ENCODE peak calls at places on chromosomes 3 and 15, in five cellular contexts. One of them, this sample, is unnamed.
A peak's percentile ranks its signal among the peaks of the same experiment; 100 is the strongest.

GRCh38 chr3:191170097-191170496 is 28.9 kb upstream of the OSTN start:
- DNase-seq in LNCaP clone FGC: no peak
- DNase-seq in keratinocyte: no peak
- DNase-seq in lower leg skin: no peak
- DNase-seq in A549: no peak
- DNase-seq in this sample: no peak

GRCh38 chr3:171810278-171811058 is at the start of gene PLD1:
- DNase-seq in LNCaP clone FGC: no peak
- DNase-seq in keratinocyte: no peak
- DNase-seq in lower leg skin: peak; percentile 72
- DNase-seq in A549: peak; percentile 79
- DNase-seq in this sample: no peak

GRCh38 chr15:80825361-80826030 is 46.3 kb downstream of the CEMIP start:
- DNase-seq in LNCaP clone FGC: no peak
- DNase-seq in keratinocyte: no peak
- DNase-seq in lower leg skin: no peak
- DNase-seq in A549: no peak
- DNase-seq in this sample: peak; percentile 77

GRCh38 chr3:107065094-107065861 is 312.0 kb upstream of the CCDC54 start:
- DNase-seq in LNCaP clone FGC: no peak
- DNase-seq in keratinocyte: no peak
- DNase-seq in lower leg skin: no peak
- DNase-seq in A549: no peak
- DNase-seq in this sample: peak; percentile 23

GRCh38 chr3:88362428-88362827 is 212.7 kb downstream of the C3orf38 start:
- DNase-seq in LNCaP clone FGC: no peak
- DNase-seq in keratinocyte: no peak
- DNase-seq in lower leg skin: no peak
- DNase-seq in A549: no peak
- DNase-seq in this sample: no peak

GRCh38 chr15:77064539-77065308 is 6.2 kb downstream of the TSPAN3 start:
- DNase-seq in LNCaP clone FGC: no peak
- DNase-seq in keratinocyte: peak; percentile 54
- DNase-seq in lower leg skin: no peak
- DNase-seq in A549: no peak
- DNase-seq in this sample: peak; percentile 51

GRCh38 chr3:73029321-73029796 is 32.1 kb upstream of the EBLN2 start:
- DNase-seq in LNCaP clone FGC: no peak
- DNase-seq in keratinocyte: peak; percentile 42
- DNase-seq in lower leg skin: peak; percentile 21
- DNase-seq in A549: peak; percentile 12
- DNase-seq in this sample: peak; percentile 73

GRCh38 chr3:18469775-18470174 is 44.6 kb upstream of the SATB1 start:
- DNase-seq in LNCaP clone FGC: no peak
- DNase-seq in keratinocyte: no peak
- DNase-seq in lower leg skin: no peak
- DNase-seq in A549: no peak
- DNase-seq in this sample: no peak

GRCh38 chr3:179840985-179841384 is 188.1 kb downstream of the USP13 start:
- DNase-seq in LNCaP clone FGC: no peak
- DNase-seq in keratinocyte: peak; percentile 11
- DNase-seq in lower leg skin: no peak
- DNase-seq in A549: no peak
- DNase-seq in this sample: peak; percentile 62

GRCh38 chr3:30611613-30612421 is 5.4 kb downstream of the TGFBR2 start:
- DNase-seq in LNCaP clone FGC: no peak
- DNase-seq in keratinocyte: peak; percentile 66
- DNase-seq in lower leg skin: no peak
- DNase-seq in A549: peak; percentile 57
- DNase-seq in this sample: no peak

GRCh38 chr3:12891391-12891984 is 50.1 kb upstream of the RPL32 start:
- DNase-seq in LNCaP clone FGC: no peak
- DNase-seq in keratinocyte: no peak
- DNase-seq in lower leg skin: no peak
- DNase-seq in A549: no peak
- DNase-seq in this sample: no peak

GRCh38 chr15:85380860-85381535 is 595 bp downstream of the AKAP13 start:
- DNase-seq in LNCaP clone FGC: no peak
- DNase-seq in keratinocyte: no peak
- DNase-seq in lower leg skin: peak; percentile 40
- DNase-seq in A549: peak; percentile 48
- DNase-seq in this sample: no peak

GRCh38 chr3:141212101-141212500 is 19.5 kb upstream of the PXYLP1 start:
- DNase-seq in LNCaP clone FGC: no peak
- DNase-seq in keratinocyte: no peak
- DNase-seq in lower leg skin: no peak
- DNase-seq in A549: no peak
- DNase-seq in this sample: no peak

GRCh38 chr3:157156844-157157635 is 2.9 kb downstream of the CCNL1 start:
- DNase-seq in LNCaP clone FGC: no peak
- DNase-seq in keratinocyte: no peak
- DNase-seq in lower leg skin: no peak
- DNase-seq in A549: no peak
- DNase-seq in this sample: no peak
- H3K4me3 ChIP-seq in LNCaP clone FGC: no peak overlapping the region
- H3K4me3 ChIP-seq in keratinocyte: peak overlapping the region; percentile 99
- H3K4me3 ChIP-seq in lower leg skin: no peak overlapping the region
- H3K4me3 ChIP-seq in A549: peak overlapping the region; percentile 96
- H3K4me3 ChIP-seq in this sample: peak overlapping the region; percentile 92

GRCh38 chr3:11195721-11196332 is 41.5 kb downstream of the HRH1 start:
- DNase-seq in LNCaP clone FGC: no peak
- DNase-seq in keratinocyte: no peak
- DNase-seq in lower leg skin: no peak
- DNase-seq in A549: no peak
- DNase-seq in this sample: peak; percentile 79
- TF ChIP-seq CTCF in LNCaP clone FGC: no peak
- TF ChIP-seq CTCF in keratinocyte: no peak
- TF ChIP-seq CTCF in lower leg skin: no peak
- TF ChIP-seq CTCF in A549: no peak
- TF ChIP-seq CTCF in this sample: no peak

GRCh38 chr3:17179381-17180205 is 294.8 kb downstream of the PLCL2 start:
- DNase-seq in LNCaP clone FGC: no peak
- DNase-seq in keratinocyte: no peak
- DNase-seq in lower leg skin: no peak
- DNase-seq in A549: no peak
- DNase-seq in this sample: peak; percentile 39

GRCh38 chr3:17176757-17177156 is 292.0 kb downstream of the PLCL2 start:
- DNase-seq in LNCaP clone FGC: no peak
- DNase-seq in keratinocyte: no peak
- DNase-seq in lower leg skin: no peak
- DNase-seq in A549: no peak
- DNase-seq in this sample: no peak

GRCh38 chr3:17175187-17175839 is 290.6 kb downstream of the PLCL2 start:
- DNase-seq in LNCaP clone FGC: no peak
- DNase-seq in keratinocyte: no peak
- DNase-seq in lower leg skin: no peak
- DNase-seq in A549: no peak
- DNase-seq in this sample: peak; percentile 84
- H3K4me3 ChIP-seq in LNCaP clone FGC: no peak overlapping the region
- H3K4me3 ChIP-seq in keratinocyte: no peak overlapping the region
- H3K4me3 ChIP-seq in lower leg skin: no peak overlapping the region
- H3K4me3 ChIP-seq in A549: no peak overlapping the region
- H3K4me3 ChIP-seq in this sample: no peak overlapping the region

GRCh38 chr3:196332168-196332567 is 6.0 kb downstream of the TM4SF19 start:
- DNase-seq in LNCaP clone FGC: no peak
- DNase-seq in keratinocyte: no peak
- DNase-seq in lower leg skin: no peak
- DNase-seq in A549: no peak
- DNase-seq in this sample: no peak
- TF ChIP-seq CTCF in LNCaP clone FGC: no peak
- TF ChIP-seq CTCF in keratinocyte: no peak
- TF ChIP-seq CTCF in lower leg skin: no peak
- TF ChIP-seq CTCF in A549: no peak
- TF ChIP-seq CTCF in this sample: no peak

DNA sequence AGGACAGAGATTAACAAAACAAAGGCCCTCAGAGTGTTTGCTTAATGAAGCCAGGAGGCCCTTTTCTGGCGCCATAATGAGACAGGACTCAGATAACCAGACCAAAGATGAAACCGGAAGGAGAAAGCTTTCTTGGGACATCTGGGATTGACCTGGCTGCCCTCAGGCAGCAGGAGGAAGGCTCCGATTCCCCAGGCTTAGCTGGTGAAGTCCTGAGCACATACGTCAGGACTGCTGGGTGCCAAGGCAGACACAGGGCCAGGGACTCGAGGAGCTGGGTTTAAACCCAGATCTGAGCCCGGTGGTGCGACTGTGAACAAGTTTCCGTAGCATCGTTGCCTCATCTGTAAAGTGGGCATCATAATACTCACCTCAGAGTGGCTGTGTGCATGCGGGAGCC is 36.7 kb upstream of the HRH1 start:
- DNase-seq in LNCaP clone FGC: no peak
- DNase-seq in keratinocyte: no peak
- DNase-seq in lower leg skin: no peak
- DNase-seq in A549: no peak
- DNase-seq in this sample: no peak
- H3K4me3 ChIP-seq in LNCaP clone FGC: no peak overlapping the region
- H3K4me3 ChIP-seq in keratinocyte: no peak overlapping the region
- H3K4me3 ChIP-seq in lower leg skin: no peak overlapping the region
- H3K4me3 ChIP-seq in A549: no peak overlapping the region
- H3K4me3 ChIP-seq in this sample: no peak overlapping the region

DNA sequence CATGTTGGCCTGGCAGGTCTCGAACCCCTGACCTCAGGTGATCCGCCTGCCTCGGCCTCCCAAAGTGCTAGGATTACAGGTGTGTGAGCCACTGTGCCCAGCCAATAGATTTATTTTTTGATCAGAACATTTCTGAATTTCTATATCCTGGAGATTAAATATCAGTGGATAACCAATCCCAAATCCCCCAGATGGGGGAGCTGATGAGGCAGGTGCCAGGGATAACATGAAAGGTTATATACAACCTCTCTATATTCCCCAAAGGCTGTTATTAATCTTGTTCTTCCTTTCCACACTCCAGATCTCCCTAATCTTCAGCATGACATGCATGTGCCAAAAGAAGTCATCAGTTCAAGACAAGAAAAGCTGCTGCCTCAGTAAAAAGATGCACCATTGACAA is 112.3 kb downstream of the WDR76 start:
- DNase-seq in LNCaP clone FGC: no peak
- DNase-seq in keratinocyte: no peak
- DNase-seq in lower leg skin: no peak
- DNase-seq in A549: peak; percentile 25
- DNase-seq in this sample: peak; percentile 22
- TF ChIP-seq CTCF in LNCaP clone FGC: peak; percentile 58
- TF ChIP-seq CTCF in keratinocyte: peak; percentile 44
- TF ChIP-seq CTCF in lower leg skin: no peak
- TF ChIP-seq CTCF in A549: peak; percentile 54
- TF ChIP-seq CTCF in this sample: peak; percentile 66

DNA sequence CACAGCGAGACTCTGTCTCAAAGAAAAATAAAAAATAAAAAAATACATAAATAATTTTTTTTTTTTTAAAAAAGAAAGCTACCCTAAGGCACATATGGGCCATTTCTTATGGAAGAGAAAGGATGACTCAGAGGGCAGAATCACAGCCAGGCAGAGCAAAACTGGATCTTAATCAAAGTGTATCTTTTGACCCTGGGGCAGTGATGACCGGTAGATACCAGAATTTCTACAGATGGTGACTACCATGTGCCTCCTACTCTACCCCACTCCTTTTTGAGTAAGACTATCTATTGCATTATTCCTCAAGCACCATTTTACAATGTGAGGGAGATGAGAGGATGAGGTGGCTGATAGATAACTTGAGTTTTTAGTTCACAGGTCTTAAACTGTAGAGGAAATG is 26.0 kb downstream of the TARS3 start:
- DNase-seq in LNCaP clone FGC: no peak
- DNase-seq in keratinocyte: no peak
- DNase-seq in lower leg skin: no peak
- DNase-seq in A549: no peak
- DNase-seq in this sample: no peak
- H3K4me3 ChIP-seq in LNCaP clone FGC: no peak overlapping the region
- H3K4me3 ChIP-seq in keratinocyte: no peak overlapping the region
- H3K4me3 ChIP-seq in lower leg skin: no peak overlapping the region
- H3K4me3 ChIP-seq in A549: no peak overlapping the region
- H3K4me3 ChIP-seq in this sample: no peak overlapping the region

GRCh38 chr3:156814295-156814694 is 11.9 kb upstream of the LEKR1 start:
- DNase-seq in LNCaP clone FGC: no peak
- DNase-seq in keratinocyte: no peak
- DNase-seq in lower leg skin: no peak
- DNase-seq in A549: no peak
- DNase-seq in this sample: no peak

GRCh38 chr3:156816091-156816793 is 9.9 kb upstream of the LEKR1 start:
- DNase-seq in LNCaP clone FGC: no peak
- DNase-seq in keratinocyte: no peak
- DNase-seq in lower leg skin: no peak
- DNase-seq in A549: no peak
- DNase-seq in this sample: peak; percentile 39

GRCh38 chr3:156818890-156819289 is 7.3 kb upstream of the LEKR1 start:
- DNase-seq in LNCaP clone FGC: no peak
- DNase-seq in keratinocyte: peak; percentile 77
- DNase-seq in lower leg skin: no peak
- DNase-seq in A549: peak; percentile 44
- DNase-seq in this sample: peak; percentile 70

GRCh38 chr3:156817931-156818765 is 8.0 kb upstream of the LEKR1 start:
- DNase-seq in LNCaP clone FGC: no peak
- DNase-seq in keratinocyte: no peak
- DNase-seq in lower leg skin: no peak
- DNase-seq in A549: no peak
- DNase-seq in this sample: no peak

DNA sequence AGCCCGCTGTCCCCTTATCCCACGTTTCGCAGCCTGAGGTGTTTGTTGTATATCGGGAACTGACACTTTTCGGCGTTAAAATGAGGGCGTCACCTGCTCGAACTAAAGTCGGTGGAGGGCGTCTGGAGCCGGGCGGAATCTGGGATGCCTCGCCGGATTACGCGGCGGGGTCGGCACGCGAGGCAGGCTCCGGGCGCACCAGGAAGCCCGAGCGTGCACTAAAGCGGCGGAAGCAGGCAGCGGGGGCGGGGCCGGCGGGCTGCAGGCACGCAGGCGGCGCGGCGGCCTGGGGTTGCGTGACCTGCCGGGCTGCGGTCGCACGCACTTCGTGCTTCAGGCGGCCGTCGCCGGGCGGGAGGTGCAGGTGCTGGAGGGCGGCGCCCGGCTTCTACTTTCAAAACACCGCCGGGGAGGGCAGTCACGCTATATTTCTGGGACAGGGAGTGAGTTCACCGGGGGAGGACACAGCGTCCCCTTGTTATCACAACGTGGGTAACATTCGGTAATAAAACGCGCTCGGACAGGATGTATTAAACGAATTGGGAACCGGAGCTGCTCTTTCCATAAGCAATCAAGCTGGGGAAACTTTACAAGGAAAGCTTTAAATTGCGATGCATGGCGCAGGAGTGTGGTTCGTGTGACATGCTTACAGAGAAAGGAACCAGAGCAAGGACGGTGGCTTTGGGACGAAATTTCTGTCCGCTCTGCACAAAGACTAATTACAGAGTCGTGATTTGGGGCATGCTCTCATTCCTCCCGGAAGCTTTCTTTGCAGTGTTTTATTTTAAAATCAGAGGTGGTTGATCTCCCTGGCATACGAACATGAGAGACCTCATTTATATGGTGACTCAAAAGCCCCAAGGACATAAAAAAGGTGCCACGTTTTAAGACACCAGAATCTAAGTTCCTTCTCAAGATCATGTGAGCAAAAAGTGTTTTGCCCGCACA is 9.1 kb upstream of the LEKR1 start:
- DNase-seq in LNCaP clone FGC: peak; percentile 38
- DNase-seq in keratinocyte: no peak
- DNase-seq in lower leg skin: peak; percentile 72
- DNase-seq in A549: peak; percentile 49
- DNase-seq in this sample: peak; percentile 73
- TF ChIP-seq CTCF in LNCaP clone FGC: no peak
- TF ChIP-seq CTCF in keratinocyte: no peak
- TF ChIP-seq CTCF in lower leg skin: no peak
- TF ChIP-seq CTCF in A549: peak; percentile 20
- TF ChIP-seq CTCF in this sample: peak; percentile 5